ENCODE peak calls at places on chromosomes 1 and 21, in six cellular contexts. Y is pancreas; T is CD8-positive, alpha-beta T cell; D is brain microvascular endothelial cell; E is HCT116; W is A673. V is an unnamed sample. For H3K36me3, the result is how much of the 10 kb centered on the place peaks cover.

GRCh38 chr1:68359045-68359444 is 90.7 kb downstream of the RPE65 start:
- DNase-seq in D (no peak), W (no peak), Y (no peak), E (no peak), T (no peak), V (no peak)

GRCh38 chr1:152411144-152411543 is 2.9 kb downstream of the CRNN start:
- DNase-seq in T (no peak), Y (no peak), E (no peak), D (no peak), W (no peak), V (no peak)

GRCh38 chr1:65214340-65215027 is 66.5 kb downstream of the AK4 start:
- DNase-seq in D (no peak), E (no peak), W (no peak), Y (no peak), T (no peak), V (no peak)

GRCh38 chr1:150159550-150159949 is 9.8 kb downstream of the PLEKHO1 start:
- DNase-seq in E (no peak), Y (no peak), W (no peak), T (no peak), D (no peak), V (no peak)

GRCh38 chr1:52554267-52554640 is 1.4 kb upstream of the TUT4 start:
- DNase-seq in D (no peak), T (no peak), Y (no peak), W (no peak), E (no peak), V (no peak)

GRCh38 chr1:58909162-58909560 is 125.3 kb upstream of the JUN start:
- DNase-seq in T (no peak), E (no peak), D (no peak), Y (no peak), W (no peak), V (no peak)

GRCh38 chr1:6127587-6128163 is 52.4 kb downstream of the CHD5 start:
- DNase-seq in D (peak), Y (peak), W (peak), T (peak), E (peak), V (peak)

GRCh38 chr1:171438441-171438840 is 46.9 kb upstream of the PRRC2C start:
- DNase-seq in Y (no peak), T (no peak), E (peak), D (peak), W (peak), V (no peak)

GRCh38 chr1:5810553-5811270 is 181.5 kb downstream of the NPHP4 start:
- DNase-seq in Y (no peak), D (no peak), T (no peak), W (no peak), E (no peak), V (no peak)

GRCh38 chr1:33045246-33045645 is 8.6 kb upstream of the AK2 start:
- DNase-seq in W (no peak), D (no peak), T (no peak), E (no peak), Y (no peak), V (no peak)

GRCh38 chr1:230163205-230163604 is 96.2 kb downstream of the GALNT2 start:
- DNase-seq in E (no peak), D (peak), T (peak), Y (no peak), W (no peak), V (no peak)

GRCh38 chr1:3465091-3465934 is 10.8 kb downstream of the ARHGEF16 start:
- DNase-seq in W (no peak), E (no peak), D (no peak), Y (peak), T (no peak), V (no peak)

GRCh38 chr1:89606227-89606945 is 26.5 kb upstream of the LRRC8C start:
- DNase-seq in W (no peak), T (no peak), E (no peak), D (no peak), Y (no peak), V (peak)
- H3K27ac ChIP-seq in W (no peak), T (peak), E (no peak), D (no peak), Y (no peak), V (peak)

GRCh38 chr1:100597069-100597741 is 59.3 kb downstream of the GPR88 start:
- DNase-seq in T (no peak), Y (no peak), D (peak), E (no peak), W (peak), V (no peak)
- H3K36me3 ChIP-seq in T (under half), Y (under half), D (under half), E (under half), W (under half), V (under half)

DNA sequence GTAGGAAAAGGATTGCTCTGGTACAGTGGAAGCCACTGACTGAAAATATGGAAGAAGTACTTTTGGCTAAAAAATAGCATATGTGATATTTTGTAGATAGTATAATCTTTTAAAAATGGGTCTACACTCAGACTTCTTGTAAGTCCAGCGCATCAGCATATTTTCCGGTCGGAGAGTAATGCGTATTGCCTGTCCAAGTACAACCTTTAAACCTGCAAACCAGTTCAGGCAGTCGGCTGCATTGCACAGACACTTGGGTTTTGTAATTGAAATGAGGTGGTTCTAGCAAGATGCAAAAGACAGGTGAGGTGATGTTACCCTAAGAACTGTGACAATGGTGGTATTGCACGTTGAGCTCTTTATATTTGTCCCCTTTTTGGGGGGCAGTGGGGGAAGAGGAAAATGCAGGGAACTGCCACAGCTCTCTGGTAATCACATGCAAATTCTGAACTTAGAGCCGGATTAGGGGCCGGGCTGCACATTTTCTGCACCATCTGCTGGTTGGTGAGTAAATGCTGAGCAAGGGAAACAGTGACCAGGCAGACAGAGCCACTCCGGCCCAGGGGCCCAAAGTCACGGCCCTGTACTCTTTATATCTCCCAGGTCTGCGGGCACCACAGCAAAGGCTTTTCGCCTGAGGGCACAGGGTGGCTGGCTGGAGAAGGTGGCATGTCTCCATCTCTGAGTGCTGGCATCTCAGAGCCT is 2.3 kb downstream of the GPR137B start:
- DNase-seq in T (no peak), W (no peak), E (no peak), Y (no peak), D (no peak), V (no peak)
- H3K27ac ChIP-seq in T (no peak), W (no peak), E (no peak), Y (no peak), D (no peak), V (no peak)

GRCh38 chr21:33251119-33251518 is 15.0 kb upstream of the IL10RB start:
- DNase-seq in D (no peak), E (no peak), Y (no peak), W (no peak), T (no peak), V (no peak)
- H3K36me3 ChIP-seq in D (under half), E (under half), Y (under half), W (half or more), T (half or more), V (half or more)

GRCh38 chr1:86499987-86500593 is 31.4 kb downstream of the CLCA1 start:
- DNase-seq in D (no peak), Y (no peak), T (no peak), W (peak), E (peak), V (peak)
- H3K27ac ChIP-seq in D (no peak), Y (no peak), T (no peak), W (no peak), E (no peak), V (no peak)

GRCh38 chr1:156936721-156937220 is 16.3 kb downstream of the LRRC71 start:
- DNase-seq in E (no peak), T (no peak), W (no peak), D (no peak), Y (no peak), V (no peak)
- H3K36me3 ChIP-seq in E (under half), T (under half), W (under half), D (under half), Y (under half), V (under half)

GRCh38 chr1:193593355-193593874 is 407.0 kb upstream of the B3GALT2 start:
- DNase-seq in Y (no peak), T (no peak), W (no peak), E (no peak), D (no peak), V (no peak)

GRCh38 chr1:193584840-193585239 is 398.4 kb upstream of the B3GALT2 start:
- DNase-seq in D (no peak), Y (no peak), W (no peak), T (no peak), E (no peak), V (no peak)

GRCh38 chr1:193592325-193592724 is 405.9 kb upstream of the B3GALT2 start:
- DNase-seq in T (no peak), W (no peak), D (no peak), Y (no peak), E (no peak), V (peak)

GRCh38 chr1:193589597-193590040 is 403.2 kb upstream of the B3GALT2 start:
- DNase-seq in Y (no peak), T (no peak), W (peak), D (no peak), E (no peak), V (no peak)

DNA sequence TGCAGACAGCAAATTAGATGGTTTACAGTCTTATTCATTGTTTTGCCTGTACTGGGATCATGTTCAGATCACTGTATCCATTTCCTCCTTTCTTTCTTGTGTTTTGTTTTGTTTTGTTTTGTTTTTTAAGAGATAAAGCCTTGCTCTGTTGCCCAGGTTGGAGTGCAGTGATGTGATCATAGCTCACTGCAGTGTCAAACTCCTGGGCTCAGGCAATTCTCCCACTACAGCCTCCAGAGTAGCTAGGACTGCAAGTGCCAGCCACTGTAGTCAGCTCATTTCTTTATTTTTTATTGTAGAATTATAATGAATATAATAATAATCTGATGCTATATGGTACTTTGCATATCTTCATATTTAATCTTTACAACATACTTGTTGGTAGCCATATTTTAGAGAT is 403.7 kb upstream of the B3GALT2 start:
- DNase-seq in E (no peak), T (no peak), Y (no peak), D (no peak), W (no peak), V (no peak)
- H3K27ac ChIP-seq in E (no peak), T (no peak), Y (no peak), D (no peak), W (no peak), V (no peak)

GRCh38 chr1:93042134-93042821 is 36.8 kb upstream of the MTF2 start:
- DNase-seq in W (no peak), Y (no peak), D (no peak), T (no peak), E (no peak), V (peak)
- H3K36me3 ChIP-seq in W (under half), Y (under half), D (under half), T (under half), E (under half), V (under half)

GRCh38 chr1:109763646-109764415 is at the start of gene EPS8L3:
- DNase-seq in E (no peak), W (no peak), T (no peak), D (no peak), Y (peak), V (no peak)

GRCh38 chr1:109761227-109762038 is 2.3 kb downstream of the EPS8L3 start:
- DNase-seq in E (no peak), D (no peak), Y (no peak), T (no peak), W (no peak), V (no peak)

GRCh38 chr1:109760581-109761226 is 3.0 kb downstream of the EPS8L3 start:
- DNase-seq in W (no peak), Y (no peak), E (no peak), D (no peak), T (no peak), V (no peak)

GRCh38 chr1:109762821-109763645 is 690 bp downstream of the EPS8L3 start:
- DNase-seq in Y (no peak), E (no peak), T (no peak), D (peak), W (peak), V (no peak)

DNA sequence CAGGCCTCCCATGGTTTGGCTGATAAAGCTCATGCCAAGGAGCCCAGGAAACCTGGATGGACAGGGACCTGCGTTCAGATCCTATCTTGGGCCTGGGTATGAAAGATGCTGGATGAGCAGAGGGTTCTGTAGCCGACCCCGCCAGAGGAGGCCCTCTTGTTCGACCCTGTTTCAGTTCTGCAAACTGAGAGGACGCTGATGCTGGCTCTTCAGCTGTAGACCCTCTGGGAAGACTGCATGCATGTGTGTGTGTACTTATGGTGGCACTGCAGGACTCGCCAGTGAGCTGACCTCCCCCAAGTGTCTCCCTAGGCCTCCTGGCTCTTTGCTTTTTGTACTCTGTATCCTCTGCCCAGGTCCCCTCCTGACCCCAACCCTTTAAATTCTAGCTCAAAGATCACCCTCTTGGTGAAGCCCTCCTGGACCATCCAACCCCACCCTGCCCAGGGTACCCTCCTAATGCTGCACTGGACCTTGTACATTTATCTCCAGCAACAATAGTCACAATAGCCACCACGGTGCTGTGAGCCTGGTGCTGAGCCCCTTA is 1.6 kb downstream of the EPS8L3 start:
- DNase-seq in D (no peak), E (no peak), W (no peak), Y (no peak), T (no peak), V (no peak)
- H3K27ac ChIP-seq in D (no peak), E (no peak), W (no peak), Y (no peak), T (no peak), V (no peak)